ENCODE peak calls at places on chromosomes 4 and X, in eight cellular contexts. F is A549, A is upper lobe of left lung, S is transverse colon, M is H1, W is K562, X is suprapubic skin, Y is HepG2. B is an unnamed sample.

GRCh38 chrX:6729581-6729980 is 194.7 kb upstream of the VCX3A start:
- DNase-seq in F (no peak), A (no peak), S (no peak), M (no peak), W (no peak), X (no peak), Y (no peak), B (no peak)

GRCh38 chrX:2767631-2768455 is 16.0 kb downstream of the XG start:
- DNase-seq in F (peak; percentile 38), A (no peak), S (peak; percentile 22), M (no peak), W (no peak), X (peak; percentile 88), Y (peak; percentile 37), B (no peak)

GRCh38 chrX:47316276-47317025 is 53.9 kb upstream of the ZNF157 start:
- DNase-seq in F (no peak), A (no peak), S (no peak), M (peak; percentile 41), W (no peak), X (no peak), Y (no peak), B (no peak)

GRCh38 chrX:129600981-129601424 is 53.8 kb downstream of the APLN start:
- DNase-seq in F (peak; percentile 30), A (peak; percentile 35), S (no peak), M (no peak), W (peak; percentile 20), X (no peak), Y (peak; percentile 4), B (peak; percentile 28)

GRCh38 chrX:17553961-17554482 is 179.0 kb downstream of the NHS start:
- DNase-seq in F (no peak), A (no peak), S (no peak), M (no peak), W (no peak), X (no peak), Y (no peak), B (no peak)

GRCh38 chr4:127251423-127251822 is 381.3 kb upstream of the INTU start:
- DNase-seq in F (no peak), A (no peak), S (no peak), M (no peak), W (no peak), X (no peak), Y (no peak), B (no peak)

GRCh38 chr4:17823871-17824669 is 13.3 kb downstream of the NCAPG start:
- DNase-seq in F (no peak), A (no peak), S (no peak), M (no peak), W (no peak), X (no peak), Y (no peak), B (no peak)

GRCh38 chrX:26032141-26032917 is 105.8 kb upstream of the MAGEB18 start:
- DNase-seq in F (no peak), A (no peak), S (no peak), M (no peak), W (no peak), X (no peak), Y (no peak), B (no peak)

GRCh38 chr4:100023800-100024199 is 73.7 kb upstream of the H2AZ1 start:
- DNase-seq in F (no peak), A (no peak), S (no peak), M (no peak), W (no peak), X (no peak), Y (no peak), B (no peak)

GRCh38 chr4:124903995-124904722 is 191.6 kb upstream of the ANKRD50 start:
- DNase-seq in F (no peak), A (no peak), S (no peak), M (no peak), W (no peak), X (no peak), Y (no peak), B (no peak)

GRCh38 chr4:38396845-38397547 is 267.0 kb upstream of the KLF3 start:
- DNase-seq in F (no peak), A (no peak), S (no peak), M (no peak), W (no peak), X (no peak), Y (no peak), B (no peak)

GRCh38 chrX:105694839-105695238 is 127.5 kb upstream of the NRK start:
- DNase-seq in F (no peak), A (no peak), S (no peak), M (no peak), W (no peak), X (no peak), Y (no peak), B (no peak)

GRCh38 chr4:69830529-69831269 is 29.2 kb downstream of the SULT1E1 start:
- DNase-seq in F (no peak), A (no peak), S (peak; percentile 71), M (no peak), W (no peak), X (no peak), Y (peak; percentile 81), B (no peak)

GRCh38 chrX:12967711-12968465 is 7.0 kb upstream of the TMSB4X start:
- DNase-seq in F (no peak), A (no peak), S (no peak), M (no peak), W (no peak), X (no peak), Y (no peak), B (no peak)

GRCh38 chrX:102976793-102977495 is 39.9 kb downstream of the RAB40AL start:
- DNase-seq in F (no peak), A (no peak), S (no peak), M (no peak), W (no peak), X (no peak), Y (no peak), B (no peak)

GRCh38 chrX:108139303-108139702 is 47.7 kb downstream of the ATG4A start:
- DNase-seq in F (no peak), A (no peak), S (no peak), M (no peak), W (peak; percentile 25), X (no peak), Y (no peak), B (no peak)

GRCh38 chr4:15598644-15599043 is 56.5 kb downstream of the FBXL5 start:
- DNase-seq in F (no peak), A (no peak), S (no peak), M (no peak), W (no peak), X (no peak), Y (no peak), B (no peak)

GRCh38 chr4:187380181-187380581 is 615.4 kb upstream of the ZFP42 start:
- DNase-seq in F (no peak), A (no peak), S (peak; percentile 38), M (peak; percentile 43), W (no peak), X (no peak), Y (peak; percentile 35), B (no peak)

GRCh38 chr4:146334862-146335449 is 120.6 kb downstream of the REELD1 start:
- DNase-seq in F (no peak), A (no peak), S (no peak), M (no peak), W (no peak), X (no peak), Y (no peak), B (no peak)

GRCh38 chrX:15242899-15243555 is 26.9 kb downstream of the ASB9 start:
- DNase-seq in F (peak; percentile 46), A (no peak), S (peak; percentile 40), M (no peak), W (peak; percentile 16), X (no peak), Y (peak; percentile 12), B (no peak)

GRCh38 chr4:75142850-75143249 is 209.9 kb downstream of the PARM1 start:
- DNase-seq in F (no peak), A (no peak), S (no peak), M (no peak), W (no peak), X (no peak), Y (no peak), B (no peak)

GRCh38 chr4:4457803-4458550 is 71.1 kb downstream of the NSG1 start:
- DNase-seq in F (no peak), A (no peak), S (no peak), M (no peak), W (no peak), X (no peak), Y (no peak), B (no peak)

GRCh38 chrX:24862343-24862742 is 153.4 kb downstream of the ARX start:
- DNase-seq in F (no peak), A (no peak), S (no peak), M (no peak), W (no peak), X (no peak), Y (no peak), B (no peak)

GRCh38 chrX:150212672-150213480 is 150.2 kb upstream of the MAMLD1 start:
- DNase-seq in F (no peak), A (no peak), S (no peak), M (no peak), W (no peak), X (no peak), Y (no peak), B (no peak)

DNA sequence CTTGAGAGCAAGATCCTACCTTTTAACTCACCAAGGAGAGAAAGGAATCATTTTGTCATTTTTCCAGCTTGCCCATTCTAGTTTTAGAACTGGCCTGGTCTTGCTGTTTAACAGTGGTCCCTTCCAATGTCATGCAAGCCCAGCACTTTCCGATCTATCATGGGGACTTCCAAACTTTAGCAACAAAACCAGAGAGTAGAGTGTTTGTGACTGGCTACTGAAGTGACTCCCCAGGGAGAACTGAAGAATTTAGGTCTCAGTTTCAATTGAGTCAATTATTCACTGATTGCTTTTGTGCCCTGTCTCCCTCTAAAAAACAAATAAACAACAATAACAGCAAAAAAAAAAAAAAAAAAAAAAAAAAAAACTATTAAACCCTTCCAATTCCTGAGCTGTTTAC is 108.3 kb downstream of the LHFPL1 start:
- DNase-seq in F (no peak), A (no peak), S (no peak), M (no peak), W (no peak), X (no peak), Y (no peak), B (no peak)
- TF ChIP-seq EP300 in F (no peak), A (no peak), S (no peak), M (no peak), W (no peak), X (no peak), Y (no peak), B (no peak)

GRCh38 chrX:40685352-40685918 is 38.1 kb upstream of the CXorf38 start:
- DNase-seq in F (no peak), A (no peak), S (no peak), M (no peak), W (no peak), X (no peak), Y (no peak), B (no peak)
- TF ChIP-seq CTCF in F (no peak), A (no peak), S (no peak), M (no peak), W (no peak), X (no peak), Y (no peak), B (no peak)

GRCh38 chr4:98125585-98125984 is 17.7 kb downstream of the STPG2 start:
- DNase-seq in F (no peak), A (no peak), S (no peak), M (no peak), W (no peak), X (no peak), Y (no peak), B (no peak)
- TF ChIP-seq EP300 in F (no peak), A (no peak), S (no peak), M (no peak), W (no peak), X (no peak), Y (no peak), B (no peak)

GRCh38 chrX:153744210-153745066 is 19.6 kb upstream of the PLXNB3 start:
- DNase-seq in F (no peak), A (peak; percentile 73), S (no peak), M (no peak), W (no peak), X (no peak), Y (no peak), B (no peak)
- TF ChIP-seq CTCF in F (peak; percentile 1), A (no peak), S (no peak), M (peak; percentile 42), W (peak; percentile 32), X (no peak), Y (no peak), B (no peak)

B was measured in ovary.